ENCODE peak calls at places on chromosome 21, in seven cellular contexts. C, Y, G, E, J, Q and L are unnamed samples.

GRCh38 chr21:44463716-44464115 is 8.4 kb downstream of the LRRC3 start:
- DNase-seq in Y (no peak), G (no peak), E (no peak), J (no peak), Q (no peak), C (no peak), L (no peak)

GRCh38 chr21:44083631-44084291 is 23.4 kb upstream of the PWP2 start:
- DNase-seq in Y (no peak), E (no peak), J (no peak), Q (no peak), C (peak; percentile 56), G (no peak), L (no peak)

GRCh38 chr21:26966978-26967913 is at the start of gene ADAMTS5:
- DNase-seq in E (peak; percentile 88), G (peak; percentile 74), C (no peak), Q (peak; percentile 81), J (peak; percentile 37), Y (peak; percentile 15), L (peak; percentile 90)

GRCh38 chr21:42242611-42243010 is 23.7 kb downstream of the ABCG1 start:
- DNase-seq in G (no peak), E (no peak), J (no peak), Y (no peak), Q (no peak), C (no peak), L (no peak)

GRCh38 chr21:46195595-46196195 is 11.4 kb upstream of the SPATC1L start:
- DNase-seq in Q (no peak), E (no peak), Y (no peak), C (no peak), G (no peak), J (no peak), L (no peak)

GRCh38 chr21:45516071-45516670 is 26.1 kb downstream of the SLC19A1 start:
- DNase-seq in C (no peak), Y (no peak), G (no peak), E (no peak), J (no peak), Q (no peak), L (no peak)

GRCh38 chr21:39060485-39061099 is 122.7 kb downstream of the PSMG1 start:
- DNase-seq in Y (no peak), G (no peak), E (no peak), Q (no peak), C (no peak), J (no peak), L (no peak)

GRCh38 chr21:42113926-42114409 is 42.9 kb downstream of the UMODL1 start:
- DNase-seq in E (peak; percentile 24), J (no peak), Q (peak; percentile 33), G (no peak), Y (no peak), C (no peak), L (peak; percentile 60)

GRCh38 chr21:29704719-29705118 is 235.1 kb downstream of the GRIK1 start:
- DNase-seq in E (no peak), J (no peak), C (no peak), G (no peak), Q (peak; percentile 76), Y (no peak), L (peak; percentile 53)

GRCh38 chr21:31500976-31501375 is 156.9 kb upstream of the TIAM1 start:
- DNase-seq in G (no peak), Q (no peak), E (no peak), J (no peak), Y (no peak), C (no peak), L (no peak)

GRCh38 chr21:43991447-43991991 is 20.6 kb upstream of the TRAPPC10 start:
- DNase-seq in J (no peak), Q (no peak), G (peak; percentile 32), E (no peak), Y (no peak), C (no peak), L (no peak)

GRCh38 chr21:29338256-29338655 is 39.5 kb downstream of the BACH1 start:
- DNase-seq in Y (no peak), Q (no peak), J (no peak), C (no peak), G (no peak), E (no peak), L (no peak)

GRCh38 chr21:26159869-26160268 is 10.7 kb downstream of the APP start:
- DNase-seq in G (no peak), E (no peak), Q (no peak), J (no peak), C (no peak), Y (no peak), L (no peak)

GRCh38 chr21:14321042-14321441 is 61.9 kb downstream of the HSPA13 start:
- DNase-seq in J (no peak), Y (no peak), E (peak; percentile 22), C (no peak), G (no peak), Q (peak; percentile 25), L (no peak)